ENCODE peak calls at places on chromosome 13, in four cellular contexts. C is neuronal stem cell, R is astrocyte, O is HCT116. W is an unnamed sample. For H3K36me3, the result is how much of the 10 kb centered on the place peaks cover.

GRCh38 chr13:98706446-98707110 is 45.9 kb downstream of the SLC15A1 start:
- DNase-seq in C (no peak), R (peak), O (no peak), W (no peak)

GRCh38 chr13:74889321-74889720 is 592.6 kb downstream of the TBC1D4 start:
- DNase-seq in C (no peak), R (no peak), O (no peak), W (no peak)

GRCh38 chr13:107886118-107886517 is 329.2 kb downstream of the LIG4 start:
- DNase-seq in C (no peak), R (no peak), O (no peak), W (no peak)

GRCh38 chr13:28337196-28338045 is 157.5 kb downstream of the FLT1 start:
- DNase-seq in C (no peak), R (peak), O (no peak), W (no peak)

GRCh38 chr13:44972956-44973581 is 16.2 kb downstream of the NUFIP1 start:
- DNase-seq in C (no peak), R (no peak), O (peak), W (no peak)

GRCh38 chr13:101116826-101117225 is 299.5 kb downstream of the NALCN start:
- DNase-seq in C (no peak), R (no peak), O (no peak), W (no peak)

GRCh38 chr13:76385606-76386005 is 500.6 kb downstream of the KCTD12 start:
- DNase-seq in C (no peak), R (no peak), O (no peak), W (no peak)

GRCh38 chr13:75251188-75251587 is 230.8 kb downstream of the TBC1D4 start:
- DNase-seq in C (no peak), R (no peak), O (no peak), W (no peak)

GRCh38 chr13:104460553-104460952 is 1394.3 kb upstream of the SLC10A2 start:
- DNase-seq in C (no peak), R (peak), O (no peak), W (no peak)

GRCh38 chr13:85806553-85807175 is 7.4 kb upstream of the SLITRK6 start:
- DNase-seq in C (peak), R (peak), O (peak), W (no peak)

GRCh38 chr13:28451482-28452217 is 43.3 kb downstream of the FLT1 start:
- DNase-seq in C (no peak), R (no peak), O (no peak), W (no peak)

GRCh38 chr13:72745260-72745659 is 17.5 kb downstream of the BORA start:
- DNase-seq in C (no peak), R (no peak), O (no peak), W (no peak)
- H3K36me3 ChIP-seq in C (half or more), R (under half), O (under half), W (under half)

GRCh38 chr13:109781384-109782065 is 4.9 kb downstream of the IRS2 start:
- DNase-seq in C (no peak), R (no peak), O (no peak), W (no peak)
- H3K36me3 ChIP-seq in C (under half), R (under half), O (under half), W (under half)

GRCh38 chr13:113176822-113177221 is 18.4 kb downstream of the PROZ start:
- DNase-seq in C (no peak), R (no peak), O (no peak), W (no peak)
- H3K36me3 ChIP-seq in C (half or more), R (under half), O (under half), W (under half)

GRCh38 chr13:110627351-110627750 is 12.0 kb downstream of the NAXD start:
- DNase-seq in C (no peak), R (no peak), O (no peak), W (no peak)

GRCh38 chr13:110626510-110626909 is 11.2 kb downstream of the NAXD start:
- DNase-seq in C (no peak), R (no peak), O (no peak), W (no peak)

GRCh38 chr13:110628952-110629701 is 13.8 kb downstream of the NAXD start:
- DNase-seq in C (no peak), R (peak), O (no peak), W (no peak)

GRCh38 chr13:110628477-110628793 is 13.1 kb downstream of the NAXD start:
- DNase-seq in C (no peak), R (peak), O (no peak), W (no peak)

DNA sequence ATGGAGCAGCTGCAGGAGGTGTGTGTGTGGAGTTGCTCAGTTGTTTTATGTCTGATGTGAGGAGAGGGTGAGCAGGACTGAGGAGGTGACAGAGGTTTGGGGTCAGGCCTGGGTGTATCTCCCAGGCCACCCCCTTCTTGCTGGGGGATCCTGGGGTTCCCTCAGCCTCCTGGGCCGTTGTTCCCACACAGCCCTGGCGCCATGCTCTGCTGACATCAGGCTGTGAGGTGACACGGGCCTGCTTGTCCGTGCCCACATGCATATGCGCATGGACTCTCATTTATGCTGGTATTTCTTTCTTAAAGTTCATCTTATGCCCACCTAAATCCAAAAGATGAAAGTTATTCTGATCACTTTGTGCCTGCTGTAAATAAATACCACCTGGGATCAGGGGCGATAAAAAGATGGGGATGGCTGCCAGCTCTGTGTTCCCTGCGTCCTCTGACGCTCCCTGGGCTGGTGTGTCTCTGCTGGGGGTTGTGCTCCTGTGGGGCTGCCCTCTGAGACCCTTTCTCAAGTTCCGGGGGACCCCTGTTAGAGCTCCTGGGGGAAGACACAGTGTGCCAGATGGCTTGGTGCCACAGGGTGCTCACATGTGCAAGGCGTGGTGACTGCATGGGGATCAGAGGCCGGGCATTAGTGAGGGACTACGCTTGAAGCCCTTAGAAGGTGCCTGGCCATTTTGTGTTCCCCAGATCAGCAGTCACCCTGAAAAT is 12.6 kb downstream of the NAXD start:
- DNase-seq in C (no peak), R (no peak), O (no peak), W (no peak)
- H3K36me3 ChIP-seq in C (half or more), R (under half), O (under half), W (under half)

GRCh38 chr13:94569615-94570014 is 26.3 kb downstream of the TGDS start:
- DNase-seq in C (no peak), R (no peak), O (no peak), W (no peak)

GRCh38 chr13:94568443-94568842 is 27.5 kb downstream of the TGDS start:
- DNase-seq in C (no peak), R (no peak), O (no peak), W (no peak)
- H3K36me3 ChIP-seq in C (under half), R (under half), O (under half), W (under half)

GRCh38 chr13:39930544-39931444 is 275.3 kb downstream of the COG6 start:
- DNase-seq in C (no peak), R (no peak), O (no peak), W (no peak)

GRCh38 chr13:39930060-39930459 is 274.6 kb downstream of the COG6 start:
- DNase-seq in C (no peak), R (no peak), O (no peak), W (no peak)

GRCh38 chr13:39931505-39931904 is 276.0 kb downstream of the COG6 start:
- DNase-seq in C (no peak), R (no peak), O (no peak), W (no peak)

GRCh38 chr13:39935155-39935554 is 279.7 kb downstream of the COG6 start:
- DNase-seq in C (no peak), R (no peak), O (no peak), W (no peak)

DNA sequence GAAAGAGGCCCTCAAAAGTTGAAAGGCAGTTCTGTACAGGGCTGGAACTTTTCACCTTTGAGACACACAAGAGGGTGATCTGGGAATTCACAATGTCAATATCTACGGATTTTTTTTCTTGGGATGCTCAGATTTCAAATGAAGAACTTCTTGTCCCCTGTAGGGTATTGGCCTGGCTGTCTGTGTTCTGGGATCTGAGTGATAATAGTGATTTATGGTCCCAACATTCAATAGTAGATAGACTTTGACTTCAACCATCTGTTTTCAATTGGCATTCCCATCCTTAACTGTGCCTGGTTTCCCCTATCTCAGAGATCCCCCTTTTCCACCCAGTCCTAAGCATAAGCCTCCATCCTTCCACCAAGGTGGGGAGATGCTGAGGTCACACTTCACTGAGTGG is 274.1 kb downstream of the COG6 start:
- DNase-seq in C (no peak), R (no peak), O (no peak), W (no peak)
- H3K36me3 ChIP-seq in C (under half), R (under half), O (under half), W (under half)

GRCh38 chr13:114268344-114269280 is 12.8 kb upstream of the UPF3A start:
- DNase-seq in C (no peak), R (peak), O (no peak), W (no peak)

GRCh38 chr13:114275309-114275708 is 6.1 kb upstream of the UPF3A start:
- DNase-seq in C (no peak), R (no peak), O (no peak), W (no peak)

GRCh38 chr13:114269281-114269770 is 12.1 kb upstream of the UPF3A start:
- DNase-seq in C (no peak), R (no peak), O (no peak), W (no peak)

DNA sequence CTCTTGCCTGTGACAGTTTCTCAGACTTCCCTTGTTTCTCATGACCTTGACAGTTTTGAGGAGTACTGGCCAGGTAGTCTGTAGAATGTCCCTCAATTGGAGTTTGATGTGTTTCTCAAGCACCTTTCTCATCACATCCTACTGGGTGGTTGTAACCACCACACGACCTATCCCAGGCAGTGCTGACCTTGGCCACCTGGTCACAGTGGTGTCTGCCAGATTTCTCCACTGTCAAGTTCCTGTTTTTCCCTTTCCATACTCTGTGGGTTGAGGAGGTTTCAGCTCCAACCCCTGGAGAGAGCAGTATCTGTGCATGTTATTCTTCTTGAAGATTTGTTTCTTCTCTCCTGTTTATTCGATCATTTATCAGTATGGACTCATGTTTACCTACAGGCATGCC is 8.4 kb upstream of the UPF3A start:
- DNase-seq in C (no peak), R (no peak), O (no peak), W (no peak)
- H3K36me3 ChIP-seq in C (half or more), R (under half), O (under half), W (under half)

GRCh38 chr13:52669677-52670076 is 17.0 kb downstream of the SUGT1 start:
- DNase-seq in C (no peak), R (no peak), O (no peak), W (no peak)

GRCh38 chr13:52659340-52659739 is 6.7 kb downstream of the SUGT1 start:
- DNase-seq in C (no peak), R (no peak), O (no peak), W (no peak)

GRCh38 chr13:52664269-52664668 is 11.6 kb downstream of the SUGT1 start:
- DNase-seq in C (no peak), R (no peak), O (no peak), W (no peak)

GRCh38 chr13:52670726-52671125 is 18.1 kb downstream of the SUGT1 start:
- DNase-seq in C (no peak), R (no peak), O (no peak), W (no peak)

DNA sequence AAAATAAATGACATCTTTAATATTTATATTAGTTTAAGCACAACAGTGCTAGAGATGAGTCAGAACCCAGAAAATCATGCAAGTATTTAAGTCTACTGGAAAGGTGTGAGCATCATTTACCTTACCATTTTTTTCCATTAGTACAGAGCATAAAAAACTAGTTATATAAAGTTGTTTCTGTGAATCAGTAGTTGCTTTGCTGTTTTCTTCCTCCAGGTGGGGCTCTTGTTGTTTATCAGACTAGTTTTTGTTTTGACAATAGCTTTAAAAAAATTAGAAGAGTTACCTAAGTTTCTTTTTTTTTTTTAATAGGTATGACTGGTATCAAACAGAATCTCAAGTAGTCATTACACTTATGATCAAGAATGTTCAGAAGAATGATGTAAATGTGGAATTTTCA is 12.7 kb downstream of the SUGT1 start:
- DNase-seq in C (no peak), R (no peak), O (peak), W (no peak)
- H3K36me3 ChIP-seq in C (half or more), R (under half), O (half or more), W (under half)

GRCh38 chr13:111283991-111284390 is 36.5 kb upstream of the TEX29 start:
- DNase-seq in C (no peak), R (no peak), O (no peak), W (no peak)

GRCh38 chr13:111282997-111283396 is 37.4 kb upstream of the TEX29 start:
- DNase-seq in C (no peak), R (no peak), O (no peak), W (no peak)

GRCh38 chr13:111284579-111284978 is 35.9 kb upstream of the TEX29 start:
- DNase-seq in C (no peak), R (no peak), O (no peak), W (no peak)

GRCh38 chr13:111282425-111282824 is 38.0 kb upstream of the TEX29 start:
- DNase-seq in C (no peak), R (no peak), O (no peak), W (no peak)

DNA sequence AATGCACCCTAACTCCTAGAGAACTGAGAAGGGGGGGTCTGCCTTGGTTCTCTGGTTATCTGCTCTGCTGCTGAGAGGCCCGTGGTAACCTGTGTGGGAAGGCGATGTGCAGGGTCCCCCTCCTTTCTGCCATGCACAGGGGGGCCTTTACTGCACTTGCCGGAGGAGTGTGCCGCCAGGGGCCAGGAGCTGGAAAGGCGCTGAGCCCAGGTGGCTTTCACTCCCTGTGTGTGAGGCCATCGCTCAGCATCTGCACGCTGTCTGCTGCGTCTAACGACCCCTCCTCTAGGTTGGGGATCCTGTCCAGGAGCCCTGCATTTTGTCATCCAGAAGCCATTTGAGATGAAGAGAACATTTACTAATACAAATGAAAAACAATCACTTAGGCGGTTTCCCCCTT is 37.0 kb upstream of the TEX29 start:
- DNase-seq in C (no peak), R (no peak), O (no peak), W (no peak)
- H3K36me3 ChIP-seq in C (half or more), R (under half), O (under half), W (under half)

DNA sequence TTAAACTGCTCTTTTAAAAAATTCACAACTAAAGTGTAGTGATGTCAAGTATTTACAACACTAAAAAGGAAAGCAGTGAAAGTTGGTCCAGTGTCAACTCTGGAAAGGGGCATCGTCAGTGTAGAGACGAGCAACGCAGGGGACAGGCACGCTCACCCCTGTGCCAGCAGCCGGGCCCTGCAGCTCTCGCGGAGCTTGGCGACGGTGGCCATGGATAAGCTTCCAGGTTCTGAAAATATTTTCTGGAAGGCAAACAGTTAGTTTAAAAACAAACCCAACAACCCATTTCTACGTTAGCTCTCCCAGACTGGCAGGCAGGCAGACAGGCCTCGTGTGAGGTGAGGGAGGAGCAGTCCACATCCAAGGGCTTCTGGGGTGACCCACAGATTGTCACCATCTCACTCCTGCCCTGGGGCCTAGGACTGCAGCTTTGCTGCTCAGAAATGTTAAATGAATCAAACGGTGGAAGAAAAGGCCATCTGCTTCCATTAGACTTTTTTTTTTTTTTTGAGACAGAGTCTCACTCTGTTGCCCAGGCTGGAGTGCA is 27.4 kb downstream of the LAMP1 start:
- DNase-seq in C (no peak), R (no peak), O (no peak), W (no peak)
- H3K36me3 ChIP-seq in C (half or more), R (under half), O (under half), W (under half)